ENCODE peak calls at places on chromosomes 4 and X, in seven cellular contexts. I, F, B, Q, M, T and J are unnamed samples.

GRCh38 chr4:137794779-137795178 is 262.5 kb upstream of the PCDH18 start:
- DNase-seq in M (no peak), I (no peak), B (no peak), T (no peak), Q (no peak), F (no peak), J (no peak)

GRCh38 chr4:52407545-52407944 is 251.6 kb downstream of the USP46 start:
- DNase-seq in B (no peak), F (no peak), M (no peak), I (no peak), T (no peak), Q (no peak), J (no peak)

GRCh38 chrX:85963736-85964135 is 83.6 kb downstream of the CHM start:
- DNase-seq in Q (peak), F (no peak), M (no peak), T (no peak), I (no peak), B (no peak), J (no peak)

GRCh38 chr4:171985129-171985528 is 171.9 kb downstream of the GALNTL6 start:
- DNase-seq in B (no peak), T (no peak), Q (no peak), F (no peak), M (no peak), I (no peak), J (no peak)

GRCh38 chr4:112127736-112128322 is 17.4 kb upstream of the FAM241A start:
- DNase-seq in I (no peak), F (no peak), Q (no peak), T (no peak), B (no peak), M (no peak), J (no peak)

GRCh38 chrX:85309717-85310116 is 65.9 kb downstream of the ZNF711 start:
- DNase-seq in B (no peak), M (no peak), F (no peak), Q (no peak), T (no peak), I (no peak), J (no peak)

GRCh38 chrX:81957900-81958545 is 756.1 kb downstream of the SH3BGRL start:
- DNase-seq in M (no peak), I (no peak), Q (no peak), F (no peak), T (no peak), B (no peak), J (no peak)

GRCh38 chr4:28092610-28093009 is 1232.0 kb downstream of the STIM2 start:
- DNase-seq in M (no peak), Q (no peak), T (no peak), F (no peak), B (no peak), I (no peak), J (no peak)

GRCh38 chr4:129929052-129929451 is 833.1 kb downstream of the C4orf33 start:
- DNase-seq in B (no peak), F (no peak), M (no peak), Q (no peak), T (no peak), I (no peak), J (no peak)

GRCh38 chr4:2183394-2183793 is 58.5 kb downstream of the HAUS3 start:
- DNase-seq in M (no peak), T (no peak), Q (no peak), I (no peak), F (no peak), B (no peak), J (no peak)

GRCh38 chr4:27702710-27703431 is 842.2 kb downstream of the STIM2 start:
- DNase-seq in M (no peak), I (no peak), Q (no peak), F (no peak), T (no peak), B (no peak), J (no peak)

GRCh38 chr4:151409470-151410313 is 716 bp downstream of the FHIP1A start:
- DNase-seq in T (no peak), I (no peak), Q (no peak), F (peak), B (peak), M (peak), J (no peak)

GRCh38 chrX:49748211-49748956 is 52.6 kb upstream of the PAGE1 start:
- DNase-seq in B (no peak), Q (no peak), I (no peak), T (no peak), M (no peak), F (no peak), J (no peak)

GRCh38 chrX:78119521-78120227 is 15.6 kb downstream of the PGK1 start:
- DNase-seq in Q (no peak), T (no peak), I (no peak), M (no peak), B (no peak), F (no peak), J (no peak)

GRCh38 chr4:139163806-139164206 is 13.2 kb downstream of the ELF2 start:
- DNase-seq in F (no peak), I (no peak), Q (no peak), M (no peak), T (no peak), B (no peak), J (no peak)

GRCh38 chr4:139171878-139172691 is 4.9 kb downstream of the ELF2 start:
- DNase-seq in Q (no peak), T (no peak), M (no peak), I (no peak), B (no peak), F (no peak), J (no peak)

GRCh38 chr4:139170932-139171331 is 6.1 kb downstream of the ELF2 start:
- DNase-seq in F (no peak), B (no peak), M (no peak), T (no peak), Q (no peak), I (no peak), J (no peak)

GRCh38 chr4:139164731-139165130 is 12.3 kb downstream of the ELF2 start:
- DNase-seq in T (no peak), B (no peak), I (no peak), F (no peak), Q (no peak), M (no peak), J (no peak)

DNA sequence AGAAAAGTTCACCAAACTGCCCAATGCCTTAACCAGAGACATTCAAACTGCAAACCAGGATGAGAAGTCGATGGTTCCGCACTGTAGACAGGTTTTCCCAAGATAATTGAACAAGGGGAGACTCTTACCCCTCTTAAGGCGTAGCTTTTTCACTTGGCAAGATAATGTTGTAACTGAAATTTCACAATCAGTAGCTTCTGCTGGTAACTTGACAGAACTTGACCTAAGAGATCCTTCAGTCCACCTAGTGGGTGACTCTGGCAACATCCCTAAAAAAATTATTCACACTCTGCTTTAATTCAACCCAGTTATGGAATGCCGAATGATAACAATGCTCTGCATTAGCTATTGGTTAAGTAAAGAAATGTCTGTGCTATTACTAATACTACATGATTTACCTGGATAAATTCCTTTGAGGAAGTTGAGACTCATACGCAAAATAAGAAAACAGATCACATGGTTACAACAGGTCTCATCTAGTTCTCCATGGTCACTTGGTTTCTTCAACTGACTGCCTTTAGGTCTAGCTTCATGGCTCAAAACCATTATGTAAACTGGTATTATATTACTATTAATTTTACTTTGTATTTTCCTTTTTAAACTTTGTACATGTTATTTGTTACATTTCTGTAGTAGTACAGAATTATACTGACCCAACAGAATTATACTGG is 9.1 kb downstream of the ELF2 start:
- DNase-seq in M (no peak), Q (no peak), B (no peak), T (no peak), I (no peak), F (no peak), J (no peak)
- TF ChIP-seq CTCF in M (peak), Q (peak), B (peak), T (peak), I (peak), F (peak), J (peak)

DNA sequence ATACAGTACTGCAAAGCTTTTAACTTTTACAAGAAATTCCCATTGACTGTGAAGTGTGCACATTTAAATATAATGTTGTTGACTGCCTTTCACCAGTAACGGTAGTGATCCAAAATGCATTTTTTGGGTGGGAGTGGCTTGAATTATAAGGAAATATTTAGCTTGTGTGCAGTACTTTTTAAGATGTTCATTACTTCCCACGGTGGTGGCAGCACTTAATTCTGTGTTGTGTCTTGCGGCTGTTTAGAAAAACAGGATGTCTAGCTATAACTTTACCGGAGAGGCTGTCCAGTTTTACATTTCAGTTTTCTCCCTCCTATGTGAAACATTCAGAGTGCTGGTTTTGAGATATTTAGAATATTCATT is 1.7 kb downstream of the TMEM131L start:
- DNase-seq in I (no peak), M (no peak), T (no peak), B (no peak), Q (no peak), F (no peak), J (no peak)
- TF ChIP-seq CTCF in I (no peak), M (no peak), T (no peak), B (no peak), Q (no peak), F (no peak), J (peak)

DNA sequence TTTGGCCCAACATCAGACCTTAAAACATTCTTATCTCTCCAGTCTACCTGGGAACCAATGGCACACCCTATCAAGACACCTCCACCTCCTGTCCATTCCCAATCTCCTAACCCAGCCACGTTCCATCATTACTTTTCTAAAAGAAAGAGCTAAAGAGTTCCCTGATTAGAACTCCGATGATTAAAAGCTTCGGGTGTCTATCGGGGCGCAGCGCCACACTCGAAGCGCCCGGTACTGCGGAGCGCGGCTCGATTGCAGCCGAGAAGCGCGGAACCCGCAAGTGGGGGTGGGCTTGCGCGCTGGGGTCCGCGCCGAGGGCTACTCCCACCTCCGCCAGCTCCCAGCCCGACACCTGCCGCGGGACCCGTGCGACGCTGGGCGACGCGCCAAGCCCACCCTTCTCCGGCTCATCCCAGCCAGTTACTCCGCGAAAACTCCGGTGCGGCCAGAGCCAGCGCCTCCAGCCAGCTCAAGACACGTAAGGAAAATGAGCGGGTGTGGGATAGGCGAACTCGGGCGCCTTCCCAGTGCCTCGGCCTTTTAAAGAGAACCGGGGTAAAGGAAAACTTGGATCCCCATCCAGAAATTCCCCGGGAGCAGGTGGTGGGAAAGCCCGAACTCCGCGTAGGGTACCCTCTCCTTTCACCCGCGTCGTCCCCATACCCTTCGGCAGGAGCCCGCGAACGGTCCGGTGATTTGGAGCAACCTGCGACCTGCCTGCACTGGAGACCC is 601 bp downstream of the NPY1R start:
- DNase-seq in I (no peak), B (peak), F (no peak), T (peak), Q (no peak), M (no peak), J (no peak)
- TF ChIP-seq CTCF in I (peak), B (no peak), F (no peak), T (no peak), Q (no peak), M (no peak), J (no peak)

DNA sequence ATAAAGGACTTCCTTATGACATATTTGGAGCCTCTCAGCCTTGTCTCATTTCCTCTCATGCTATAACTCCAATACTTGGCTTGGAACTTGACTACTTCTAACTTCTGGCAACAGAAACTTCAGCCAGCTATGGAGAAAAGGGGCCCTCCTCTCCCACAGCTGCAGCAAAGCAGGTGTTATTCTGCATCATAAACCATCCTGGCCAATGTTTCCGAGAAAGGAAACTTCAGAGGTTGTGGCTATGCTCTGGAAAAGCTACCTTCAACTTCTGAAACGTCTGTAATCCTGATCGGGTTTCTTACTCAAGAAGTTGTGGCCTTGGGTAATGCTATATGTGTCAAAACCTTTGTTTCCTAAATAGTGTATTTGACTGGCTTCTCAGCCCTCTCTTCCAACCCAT is 109.5 kb upstream of the CDX4 start:
- DNase-seq in I (no peak), Q (no peak), F (no peak), M (no peak), T (no peak), B (no peak), J (no peak)
- TF ChIP-seq CTCF in I (no peak), Q (no peak), F (no peak), M (no peak), T (no peak), B (no peak), J (no peak)

GRCh38 chrX:40244116-40244515 is 146.4 kb upstream of the BCOR start:
- DNase-seq in B (no peak), M (no peak), Q (no peak), F (no peak), T (no peak), I (no peak), J (no peak)

GRCh38 chrX:40247382-40247781 is 149.6 kb upstream of the BCOR start:
- DNase-seq in B (no peak), F (no peak), T (no peak), M (no peak), I (no peak), Q (no peak), J (no peak)

GRCh38 chrX:40245411-40246140 is 147.8 kb upstream of the BCOR start:
- DNase-seq in B (no peak), I (no peak), F (no peak), T (no peak), M (no peak), Q (no peak), J (no peak)

GRCh38 chrX:40243699-40244098 is 145.9 kb upstream of the BCOR start:
- DNase-seq in F (no peak), Q (no peak), T (no peak), B (no peak), M (no peak), I (no peak), J (no peak)

DNA sequence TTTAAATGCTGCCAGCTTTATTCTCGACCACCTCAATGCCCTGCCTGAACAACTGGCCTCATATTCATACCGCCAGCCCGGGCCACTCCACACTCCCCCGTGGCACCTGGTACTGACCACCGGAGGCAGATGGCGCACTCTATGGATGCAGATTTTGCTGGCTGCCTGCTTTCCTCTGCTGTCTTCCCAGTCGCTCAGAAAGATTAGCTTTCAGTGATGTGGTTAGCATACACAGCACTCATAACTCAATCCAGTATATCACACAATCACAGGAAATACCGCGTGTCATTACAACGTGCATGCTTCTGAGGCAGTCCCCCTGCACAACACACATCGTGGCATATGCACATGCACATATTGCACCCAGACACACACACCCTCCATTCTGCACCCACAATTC is 147.2 kb upstream of the BCOR start:
- DNase-seq in T (no peak), I (no peak), Q (no peak), M (no peak), F (no peak), B (no peak), J (no peak)
- TF ChIP-seq CTCF in T (no peak), I (no peak), Q (no peak), M (no peak), F (no peak), B (no peak), J (no peak)